ENCODE peak calls at places on chromosome 11, in seven cellular contexts. I is HEK293T, M is NCI-H2029 treated with DMSO at 0.1 percent for 48 hours, D is T-helper 2 cell, T is NCI-H1694, C is skeletal muscle cell, P is memory B cell. U is an unnamed sample.

GRCh38 chr11:16632295-16633200 is 105.9 kb upstream of the C11orf58 start:
- DNase-seq in I (peak; percentile 19), M (no peak), D (no peak), T (no peak), C (no peak), P (no peak), U (no peak)

GRCh38 chr11:100788561-100788960 is 101.5 kb downstream of the ARHGAP42 start:
- DNase-seq in I (no peak), M (no peak), D (no peak), T (no peak), C (no peak), P (no peak), U (no peak)

GRCh38 chr11:74626604-74627003 is 34.2 kb downstream of the POLD3 start:
- DNase-seq in I (no peak), M (no peak), D (no peak), T (no peak), C (no peak), P (no peak), U (no peak)

GRCh38 chr11:93715797-93716396 is 25.4 kb downstream of the TAF1D start:
- DNase-seq in I (no peak), M (no peak), D (no peak), T (no peak), C (no peak), P (no peak), U (no peak)

GRCh38 chr11:67436459-67437081 is 912 bp downstream of the PTPRCAP start:
- DNase-seq in I (no peak), M (no peak), D (no peak), T (no peak), C (no peak), P (peak; percentile 58), U (peak; percentile 55)

GRCh38 chr11:1129666-1130160 is 28.0 kb upstream of the MUC5AC start:
- DNase-seq in I (no peak), M (no peak), D (no peak), T (no peak), C (no peak), P (no peak), U (no peak)

GRCh38 chr11:122733301-122733686 is 77.8 kb downstream of the UBASH3B start:
- DNase-seq in I (no peak), M (peak; percentile 96), D (no peak), T (no peak), C (peak; percentile 93), P (no peak), U (no peak)

GRCh38 chr11:77560605-77561004 is 29.1 kb upstream of the AQP11 start:
- DNase-seq in I (no peak), M (no peak), D (no peak), T (no peak), C (no peak), P (no peak), U (no peak)

GRCh38 chr11:749731-750130 is 2.5 kb downstream of the TALDO1 start:
- DNase-seq in I (no peak), M (no peak), D (no peak), T (no peak), C (no peak), P (no peak), U (no peak)

U was measured in activated effector memory CD4-positive, alpha-beta T cell treated with Interleukin-2 at 50 U/mL for 16 hours.